ENCODE peak calls at places on chromosomes 2 and 18, in nine cellular contexts. H, Q, A, T, J, O, R, L and G are unnamed samples. For H3K4me1, the result is how much of the 10 kb centered on the place peaks cover.

GRCh38 chr2:65913914-65914786 is 481.8 kb upstream of the SPRED2 start:
- DNase-seq in J (no peak), T (no peak), A (no peak), H (no peak), O (no peak), R (no peak), L (no peak), Q (no peak), G (no peak)

GRCh38 chr2:76050196-76050595 is 339.5 kb upstream of the GCFC2 start:
- DNase-seq in J (no peak), Q (no peak), L (no peak), H (no peak), A (no peak), R (no peak), O (no peak), T (no peak), G (peak)

GRCh38 chr18:57516068-57516467 is 70.4 kb downstream of the FECH start:
- DNase-seq in J (no peak), H (no peak), Q (no peak), A (no peak), T (no peak), R (no peak), L (no peak), O (no peak), G (no peak)

GRCh38 chr2:3545788-3546478 is 12.2 kb downstream of the RNASEH1 start:
- DNase-seq in J (no peak), H (no peak), Q (no peak), A (no peak), L (no peak), R (no peak), O (no peak), T (no peak), G (no peak)

GRCh38 chr18:40387130-40387821 is 1567.8 kb upstream of the PIK3C3 start:
- DNase-seq in T (no peak), A (peak), Q (no peak), L (peak), O (no peak), H (no peak), J (no peak), R (no peak), G (no peak)

GRCh38 chr2:215527738-215528137 is 91.9 kb upstream of the FN1 start:
- DNase-seq in T (no peak), J (no peak), Q (no peak), L (no peak), H (peak), O (no peak), A (no peak), R (no peak), G (no peak)

GRCh38 chr2:239802101-239802649 is 223.0 kb downstream of the NDUFA10 start:
- DNase-seq in T (peak), H (no peak), Q (peak), O (peak), J (no peak), A (no peak), L (no peak), R (no peak), G (no peak)

GRCh38 chr2:101473911-101474751 is 781 bp downstream of the RFX8 start:
- DNase-seq in Q (peak), O (peak), L (peak), A (peak), H (peak), J (peak), R (peak), T (peak), G (peak)

GRCh38 chr2:206790311-206790935 is 25.0 kb downstream of the FASTKD2 start:
- DNase-seq in Q (no peak), O (no peak), H (peak), A (no peak), T (no peak), J (no peak), L (no peak), R (no peak), G (no peak)

GRCh38 chr18:62452280-62452824 is 70.5 kb upstream of the ZCCHC2 start:
- DNase-seq in H (no peak), O (no peak), L (no peak), Q (no peak), J (no peak), R (no peak), A (peak), T (peak), G (no peak)

GRCh38 chr2:234245945-234246344 is 195.4 kb downstream of the SPP2 start:
- DNase-seq in L (no peak), H (peak), O (no peak), T (no peak), Q (no peak), R (no peak), A (no peak), J (no peak), G (no peak)

GRCh38 chr2:237432484-237433092 is 18.6 kb upstream of the COL6A3 start:
- DNase-seq in A (no peak), J (no peak), H (peak), L (no peak), T (peak), O (no peak), R (no peak), Q (peak), G (no peak)

GRCh38 chr2:23616630-23617029 is 231.7 kb downstream of the KLHL29 start:
- DNase-seq in R (no peak), O (peak), L (no peak), J (no peak), T (peak), H (no peak), A (no peak), Q (no peak), G (no peak)

GRCh38 chr2:106127776-106128268 is 66.3 kb downstream of the UXS1 start:
- DNase-seq in O (no peak), Q (no peak), J (no peak), L (no peak), H (no peak), R (no peak), A (no peak), T (no peak), G (no peak)

GRCh38 chr2:199018826-199019225 is 438.9 kb downstream of the SATB2 start:
- DNase-seq in T (no peak), Q (no peak), O (no peak), L (no peak), J (no peak), A (no peak), H (peak), R (no peak), G (no peak)

GRCh38 chr2:144682248-144682647 is 162.3 kb upstream of the ZEB2 start:
- DNase-seq in A (no peak), R (no peak), O (no peak), J (no peak), L (no peak), T (no peak), Q (no peak), H (no peak), G (no peak)

GRCh38 chr2:24123212-24124002 is at the start of the genes FAM228B and PFN4:
- DNase-seq in J (peak), H (peak), O (peak), L (peak), T (peak), R (peak), Q (peak), A (peak), G (peak)

GRCh38 chr2:203569677-203570316 is 34.7 kb upstream of the RAPH1 start:
- DNase-seq in J (no peak), O (no peak), L (no peak), R (no peak), T (no peak), Q (no peak), H (no peak), A (no peak), G (peak)
- H3K4me3 ChIP-seq in J (no peak), O (no peak), L (no peak), R (no peak), T (no peak), Q (no peak), H (no peak), A (no peak), G (no peak)

GRCh38 chr18:2984703-2985261 is 28.2 kb downstream of the LPIN2 start:
- DNase-seq in L (peak), A (peak), T (peak), H (no peak), J (peak), R (no peak), Q (no peak), O (no peak), G (no peak)
- H3K4me1 ChIP-seq in L (under half), A (half or more), T (half or more), H (under half), J (half or more), R (under half), Q (under half), O (under half), G (under half)

GRCh38 chr18:42092848-42093247 is 137.8 kb downstream of the PIK3C3 start:
- DNase-seq in T (no peak), A (no peak), J (no peak), O (no peak), Q (no peak), L (no peak), H (no peak), R (no peak), G (no peak)
- H3K4me3 ChIP-seq in T (no peak), A (no peak), J (no peak), O (no peak), Q (no peak), L (no peak), H (no peak), R (no peak), G (no peak)

GRCh38 chr2:20560891-20561702 is 89.8 kb downstream of the HS1BP3 start:
- DNase-seq in R (no peak), T (no peak), O (no peak), A (no peak), Q (no peak), J (no peak), H (no peak), L (no peak), G (no peak)

GRCh38 chr2:20560011-20560410 is 90.9 kb downstream of the HS1BP3 start:
- DNase-seq in L (no peak), O (no peak), R (no peak), J (no peak), A (no peak), Q (no peak), T (no peak), H (no peak), G (no peak)

GRCh38 chr2:20563251-20563650 is 87.6 kb downstream of the HS1BP3 start:
- DNase-seq in J (no peak), R (no peak), T (no peak), L (no peak), Q (no peak), O (peak), A (no peak), H (no peak), G (no peak)

GRCh38 chr2:20562540-20563225 is 88.2 kb downstream of the HS1BP3 start:
- DNase-seq in Q (no peak), J (no peak), A (no peak), O (peak), H (no peak), L (no peak), R (no peak), T (no peak), G (peak)

DNA sequence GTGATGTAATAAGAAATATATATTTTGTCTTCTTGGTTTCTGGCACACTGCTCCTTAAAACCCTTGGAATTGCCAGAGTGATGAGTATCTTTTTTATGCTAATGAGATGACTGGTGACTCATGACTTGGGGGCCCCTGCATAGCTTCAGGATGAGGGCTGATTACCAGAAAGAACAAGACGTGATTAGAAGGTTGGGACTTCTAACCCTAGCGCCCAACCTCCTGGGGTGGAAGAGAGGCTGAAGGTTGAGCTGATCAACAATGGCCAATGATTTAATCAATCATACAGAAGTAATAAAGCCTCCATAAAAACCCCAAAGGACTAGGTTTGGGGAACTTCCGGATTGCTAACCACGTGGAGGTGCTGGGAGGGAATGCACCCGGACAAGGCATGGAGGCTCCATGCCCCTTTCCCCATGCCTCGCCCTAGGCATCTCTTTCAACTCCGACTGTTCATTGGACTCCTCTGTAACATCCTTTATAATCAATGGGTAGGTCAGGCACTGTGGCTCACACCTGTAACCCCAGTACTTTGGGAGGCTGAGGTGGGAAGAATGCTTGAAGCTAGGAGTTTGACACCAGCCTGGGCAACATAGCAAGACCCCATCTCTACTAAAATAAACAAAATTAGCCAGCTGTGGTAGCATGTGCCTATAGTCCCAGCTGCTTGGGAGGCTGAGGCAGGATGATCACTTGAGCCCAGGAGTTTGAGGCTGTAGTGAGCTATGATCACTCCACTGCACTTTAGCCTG is 89.0 kb downstream of the HS1BP3 start:
- DNase-seq in R (no peak), O (peak), A (peak), L (no peak), Q (no peak), H (peak), J (no peak), T (no peak), G (no peak)
- H3K4me1 ChIP-seq in R (under half), O (under half), A (under half), L (under half), Q (under half), H (under half), J (under half), T (under half), G (under half)

GRCh38 chr2:110679865-110680264 is 2.0 kb upstream of the BUB1 start:
- DNase-seq in H (no peak), O (peak), Q (no peak), R (peak), T (no peak), J (no peak), A (no peak), L (no peak), G (no peak)

GRCh38 chr2:110677530-110678456 is at the start of gene BUB1:
- DNase-seq in Q (peak), A (peak), O (peak), T (peak), H (peak), L (peak), R (peak), J (peak), G (peak)

GRCh38 chr2:110677080-110677479 is 783 bp downstream of the BUB1 start:
- DNase-seq in R (no peak), Q (no peak), L (no peak), J (no peak), A (no peak), O (no peak), H (no peak), T (no peak), G (no peak)

GRCh38 chr2:110679337-110679707 is 1.5 kb upstream of the BUB1 start:
- DNase-seq in T (no peak), R (no peak), H (peak), J (no peak), A (peak), L (no peak), O (peak), Q (no peak), G (no peak)

GRCh38 chr2:110678457-110679336 is 834 bp upstream of the BUB1 start:
- DNase-seq in J (no peak), R (no peak), T (no peak), A (peak), O (peak), H (peak), Q (peak), L (peak), G (peak)
- H3K4me3 ChIP-seq in J (peak), R (peak), T (peak), A (peak), O (peak), H (peak), Q (peak), L (peak), G (peak)